ENCODE peak calls at places on chromosomes 2 and 18, in five cellular contexts. W, S, H, A and N are unnamed samples.

GRCh38 chr2:99678651-99679050 is 188.8 kb upstream of the REV1 start:
- DNase-seq in A (no peak), W (no peak), H (no peak), S (no peak), N (no peak)

GRCh38 chr2:108184421-108184820 is 55.3 kb upstream of the SULT1C3 start:
- DNase-seq in S (no peak), H (peak), W (no peak), A (peak), N (peak)

GRCh38 chr2:159144776-159145614 is 141.5 kb downstream of the WDSUB1 start:
- DNase-seq in H (no peak), W (no peak), S (no peak), A (no peak), N (no peak)

GRCh38 chr2:32212293-32212692 is 46.6 kb downstream of the SLC30A6 start:
- DNase-seq in A (no peak), W (no peak), S (no peak), H (no peak), N (peak)

GRCh38 chr2:190603374-190603773 is 45.5 kb upstream of the NAB1 start:
- DNase-seq in H (no peak), W (no peak), A (no peak), S (no peak), N (no peak)

GRCh38 chr2:239839306-239839705 is 185.8 kb downstream of the NDUFA10 start:
- DNase-seq in W (no peak), A (no peak), S (no peak), H (no peak), N (no peak)

GRCh38 chr18:29501952-29502351 is 1325.0 kb upstream of the CDH2 start:
- DNase-seq in S (no peak), W (no peak), A (no peak), H (no peak), N (peak)

GRCh38 chr2:168961450-168962229 is 60.5 kb downstream of the G6PC2 start:
- DNase-seq in A (peak), S (peak), H (peak), W (peak), N (peak)

GRCh38 chr2:71531522-71532047 is 78.2 kb downstream of the DYSF start:
- DNase-seq in A (peak), W (peak), H (peak), S (no peak), N (peak)

GRCh38 chr2:10992023-10992791 is 80.5 kb downstream of the KCNF1 start:
- DNase-seq in S (no peak), W (no peak), H (no peak), A (no peak), N (no peak)

GRCh38 chr2:66667288-66667780 is 232.4 kb downstream of the MEIS1 start:
- DNase-seq in S (no peak), A (no peak), H (no peak), W (no peak), N (no peak)
- TF ChIP-seq MAFK in S (no peak), A (no peak), H (no peak), W (no peak), N (no peak)

DNA sequence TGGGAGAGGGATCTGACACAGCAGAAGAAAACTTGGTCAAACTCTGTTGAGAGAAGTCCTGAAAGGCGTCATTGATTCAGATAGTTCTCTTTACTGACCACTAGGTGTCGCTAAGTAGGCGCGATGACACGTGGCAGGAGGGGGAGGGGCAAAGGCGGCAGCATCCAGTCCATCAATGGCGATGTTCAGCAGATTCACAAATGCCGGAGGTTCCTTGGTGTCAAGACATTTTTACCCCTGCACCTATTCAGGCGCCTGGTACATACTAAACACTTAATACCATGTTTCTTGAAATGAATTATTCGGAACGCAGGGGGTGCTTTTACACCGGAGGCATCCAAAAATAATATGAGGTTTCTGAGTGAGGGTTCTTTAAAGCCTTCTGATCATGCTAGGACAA is 3.0 kb upstream of the PLEK start:
- DNase-seq in H (peak), S (peak), A (peak), W (peak), N (peak)
- TF ChIP-seq MAFK in H (peak), S (peak), A (no peak), W (no peak), N (no peak)

DNA sequence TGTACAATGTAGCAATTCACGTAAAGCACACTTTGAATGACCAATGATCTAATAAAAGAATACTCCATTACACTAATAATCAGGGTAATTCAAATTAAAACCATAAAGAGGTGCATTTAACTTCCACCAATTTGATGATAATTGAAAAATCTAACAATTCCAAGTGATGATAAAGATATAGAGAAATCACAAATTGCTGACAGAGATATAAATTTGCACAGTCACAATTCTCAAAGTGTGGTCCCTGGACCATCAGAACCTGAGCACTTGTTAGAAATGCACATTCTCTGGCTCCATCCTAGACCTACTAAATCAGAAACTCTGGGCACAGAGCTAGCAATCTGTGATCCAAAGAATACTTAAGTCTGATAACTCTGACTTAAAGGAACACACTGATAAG is 165.8 kb upstream of the DCC start:
- DNase-seq in H (no peak), S (no peak), W (no peak), A (no peak), N (no peak)
- TF ChIP-seq MAFK in H (no peak), S (no peak), W (peak), A (peak), N (peak)

DNA sequence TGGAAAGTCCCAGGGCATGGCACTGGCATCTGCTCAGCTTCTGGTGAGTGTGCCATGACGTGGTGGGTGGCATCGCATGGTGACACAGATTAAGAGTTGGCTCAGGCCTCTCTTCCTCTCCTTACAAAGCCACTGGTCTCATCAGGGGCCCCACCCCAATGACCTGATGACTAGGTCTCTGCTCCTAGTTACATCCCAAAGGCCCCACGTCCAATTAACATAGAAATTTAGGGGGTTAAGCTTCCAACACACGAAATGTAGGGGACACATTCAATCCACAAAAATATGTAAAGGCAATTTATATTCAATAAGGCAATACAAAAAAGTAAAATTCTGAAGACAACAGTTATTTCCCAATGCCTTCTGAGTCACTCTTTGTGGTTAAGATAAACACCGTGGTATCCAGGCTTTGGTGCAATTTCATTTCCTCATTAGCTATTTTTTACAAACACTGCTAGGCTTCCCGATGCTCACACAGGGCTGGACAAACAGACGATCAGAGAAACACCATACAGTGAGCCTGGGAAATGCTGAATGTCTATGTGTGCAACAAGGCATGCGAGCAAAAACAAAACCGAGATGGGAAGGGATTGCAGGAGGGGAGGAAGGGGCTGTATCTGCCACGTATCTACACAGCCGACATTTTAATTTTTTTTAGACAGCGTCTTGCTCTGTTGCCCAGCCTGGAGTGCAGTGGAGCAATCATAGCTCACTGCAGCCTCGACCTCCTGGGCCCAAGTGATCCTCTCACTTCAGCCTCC is 67.2 kb downstream of the MBP start:
- DNase-seq in H (no peak), S (no peak), A (no peak), W (peak), N (peak)
- TF ChIP-seq MAFK in H (no peak), S (no peak), A (no peak), W (no peak), N (no peak)

DNA sequence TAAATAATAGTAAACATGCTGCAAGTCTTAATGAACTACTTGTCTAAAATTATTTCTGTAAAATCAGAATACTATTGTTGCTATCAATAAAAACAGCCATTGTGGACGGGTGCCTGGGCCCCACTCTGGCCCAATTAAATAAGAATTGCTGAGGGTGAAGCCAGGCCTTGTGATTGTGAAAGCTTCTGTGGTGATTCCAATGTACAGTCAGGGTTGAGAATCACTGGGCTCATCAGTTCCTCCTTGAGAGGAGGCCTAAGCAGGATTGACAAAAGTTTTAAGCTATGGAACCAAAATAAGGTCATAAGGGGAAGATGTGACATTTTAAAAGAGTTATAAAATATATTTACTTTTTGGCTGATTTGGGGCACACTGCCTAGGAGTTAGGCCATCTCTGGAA is 14.3 kb upstream of the MYO3B start:
- DNase-seq in H (no peak), A (no peak), W (no peak), S (no peak), N (no peak)
- TF ChIP-seq MAFK in H (no peak), A (no peak), W (no peak), S (no peak), N (no peak)

DNA sequence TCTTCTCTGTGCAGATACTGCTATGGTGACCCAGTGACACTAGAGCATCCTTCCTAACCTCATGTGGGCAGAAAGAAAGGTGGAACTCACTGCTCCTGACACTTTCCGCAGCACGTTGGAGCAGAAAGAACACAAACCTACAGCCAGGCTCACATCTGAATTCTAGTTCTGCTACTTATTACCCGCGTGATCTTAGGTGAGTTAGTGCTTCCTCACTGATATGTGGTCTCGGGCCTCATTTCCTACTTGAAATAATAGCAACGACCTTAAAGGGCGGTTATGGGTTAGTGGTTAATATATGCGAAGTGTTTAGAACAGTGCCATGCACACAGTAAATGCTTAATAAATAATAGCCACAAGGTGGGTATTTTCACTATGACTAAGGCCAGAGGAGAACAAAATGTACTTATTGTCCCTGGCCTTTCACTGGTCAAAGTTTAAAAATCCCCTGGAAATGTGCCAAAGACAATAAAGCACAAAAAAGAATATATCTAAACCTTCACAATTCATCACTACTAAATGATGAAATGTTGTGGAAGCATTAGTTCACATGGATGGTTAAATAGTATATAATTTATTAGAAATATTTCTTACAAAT is 66.6 kb downstream of the MYOM1 start:
- DNase-seq in A (peak), S (no peak), H (no peak), W (no peak), N (no peak)
- TF ChIP-seq MAFK in A (no peak), S (no peak), H (no peak), W (no peak), N (no peak)

GRCh38 chr18:49961271-49961670 is 147.9 kb upstream of the ACAA2 start:
- DNase-seq in A (no peak), W (no peak), H (no peak), S (no peak), N (no peak)

GRCh38 chr18:49960376-49960775 is 147.0 kb upstream of the ACAA2 start:
- DNase-seq in S (no peak), H (no peak), W (no peak), A (no peak), N (no peak)

GRCh38 chr18:49963217-49963616 is 149.9 kb upstream of the ACAA2 start:
- DNase-seq in S (no peak), H (no peak), A (no peak), W (no peak), N (no peak)

GRCh38 chr18:49955263-49955662 is 141.9 kb upstream of the ACAA2 start:
- DNase-seq in A (no peak), W (no peak), H (no peak), S (no peak), N (no peak)

GRCh38 chr18:49959176-49959575 is 145.8 kb upstream of the ACAA2 start:
- DNase-seq in A (no peak), S (no peak), H (no peak), W (no peak), N (no peak)
- TF ChIP-seq MAFK in A (no peak), S (no peak), H (no peak), W (no peak), N (no peak)

DNA sequence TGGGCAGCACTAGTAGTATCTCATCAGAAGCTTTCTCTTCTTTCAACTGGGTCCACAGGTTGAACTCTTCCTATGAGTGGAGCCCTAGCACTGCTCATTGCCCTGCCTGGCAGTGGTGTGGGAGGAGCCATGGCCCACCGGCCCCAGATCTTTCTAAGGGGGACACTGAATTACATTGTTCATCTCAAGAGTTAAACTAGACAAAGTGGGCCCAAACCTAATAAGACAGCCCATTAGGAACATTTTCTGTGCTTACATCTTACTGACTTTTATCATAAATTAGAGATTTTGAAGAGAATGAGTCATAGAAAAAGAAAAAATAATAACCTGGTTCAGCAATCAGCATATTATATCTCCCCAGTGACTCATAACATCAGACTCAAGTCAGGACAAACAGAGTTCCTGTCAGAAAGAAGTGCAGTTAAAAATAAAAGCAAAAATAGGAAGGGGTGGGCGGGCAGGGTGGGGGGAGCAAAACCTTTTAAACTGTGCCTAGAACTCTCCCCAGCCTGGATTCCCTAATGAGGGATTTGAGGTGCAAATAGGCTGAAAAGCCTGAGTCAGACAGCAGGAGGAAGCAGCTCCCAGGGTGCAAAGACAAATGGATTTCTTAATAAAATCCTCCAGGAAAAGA is 161.6 kb upstream of the TRIB2 start:
- DNase-seq in S (no peak), A (no peak), W (no peak), H (peak), N (peak)
- TF ChIP-seq MAFK in S (no peak), A (no peak), W (no peak), H (no peak), N (peak)